ENCODE peak calls at places on chromosomes 13 and 19, in eight cellular contexts. F, X, M, L, P, S, W and O are unnamed samples.

GRCh38 chr13:46124967-46125933 is 20.4 kb upstream of the CPB2 start:
- DNase-seq in X (no peak), W (no peak), P (no peak), F (no peak), L (no peak), S (no peak), M (no peak), O (no peak)

GRCh38 chr19:34475026-34475974 is 6.3 kb upstream of the WTIP start:
- DNase-seq in W (no peak), M (no peak), S (no peak), F (peak; percentile 5), L (no peak), P (no peak), X (no peak), O (peak; percentile 48)

GRCh38 chr19:50239916-50240585 is 36.6 kb downstream of the MYH14 start:
- DNase-seq in X (no peak), M (no peak), L (no peak), P (no peak), F (no peak), S (no peak), W (no peak), O (no peak)

GRCh38 chr19:36528921-36529518 is 949 bp upstream of the ZNF260 start:
- DNase-seq in M (no peak), W (no peak), S (no peak), F (no peak), L (no peak), P (no peak), X (no peak), O (no peak)

GRCh38 chr19:52520013-52520412 is 7.5 kb upstream of the ZNF808 start:
- DNase-seq in L (no peak), W (no peak), F (no peak), S (no peak), X (no peak), P (no peak), M (no peak), O (no peak)

GRCh38 chr19:11658954-11659353 is 61.7 kb downstream of the ZNF627 start:
- DNase-seq in W (no peak), S (no peak), M (no peak), L (no peak), P (no peak), F (no peak), X (peak; percentile 27), O (no peak)

GRCh38 chr19:7856679-7857663 is 17.2 kb downstream of the PRR36 start:
- DNase-seq in M (no peak), P (no peak), W (no peak), L (no peak), S (no peak), F (no peak), X (no peak), O (no peak)

GRCh38 chr13:31945202-31945978 is 86.2 kb upstream of the FRY start:
- DNase-seq in W (no peak), F (no peak), M (peak; percentile 63), L (peak; percentile 71), P (peak; percentile 78), X (peak; percentile 27), S (peak; percentile 73), O (peak; percentile 94)

GRCh38 chr13:103351035-103351828 is 285.0 kb upstream of the SLC10A2 start:
- DNase-seq in F (no peak), L (no peak), W (no peak), M (no peak), X (peak; percentile 10), P (no peak), S (no peak), O (no peak)

GRCh38 chr19:50333737-50334617 is 4.8 kb upstream of the KCNC3 start:
- DNase-seq in W (no peak), M (peak; percentile 36), F (peak; percentile 21), X (peak; percentile 84), L (peak; percentile 74), P (peak; percentile 81), S (peak; percentile 89), O (peak; percentile 92)

GRCh38 chr19:11555246-11555645 is 3.8 kb downstream of the ELOF1 start:
- DNase-seq in F (no peak), X (no peak), L (no peak), S (no peak), P (no peak), M (no peak), W (no peak), O (no peak)

GRCh38 chr13:21348771-21349170 is 110.3 kb downstream of the ZDHHC20 start:
- DNase-seq in L (no peak), W (no peak), F (no peak), X (no peak), M (no peak), S (no peak), P (no peak), O (no peak)

GRCh38 chr13:30113983-30114491 is 193.3 kb downstream of the KATNAL1 start:
- DNase-seq in M (peak; percentile 28), P (no peak), X (peak; percentile 44), S (peak; percentile 50), W (no peak), F (no peak), L (no peak), O (no peak)

GRCh38 chr13:32878172-32878571 is 138.1 kb upstream of the KL start:
- DNase-seq in L (no peak), W (no peak), M (no peak), X (no peak), P (no peak), S (no peak), F (no peak), O (no peak)

GRCh38 chr13:44355643-44356042 is 18.0 kb upstream of the SERP2 start:
- DNase-seq in L (no peak), W (no peak), M (no peak), S (no peak), F (no peak), P (no peak), X (no peak), O (no peak)

GRCh38 chr13:33355470-33355869 is 69.9 kb upstream of the STARD13 start:
- DNase-seq in L (no peak), M (peak; percentile 50), P (no peak), S (no peak), F (no peak), W (no peak), X (no peak), O (no peak)

GRCh38 chr13:101307181-101307701 is 109.1 kb downstream of the NALCN start:
- DNase-seq in M (no peak), P (no peak), S (no peak), F (no peak), X (no peak), W (no peak), L (no peak), O (no peak)

DNA sequence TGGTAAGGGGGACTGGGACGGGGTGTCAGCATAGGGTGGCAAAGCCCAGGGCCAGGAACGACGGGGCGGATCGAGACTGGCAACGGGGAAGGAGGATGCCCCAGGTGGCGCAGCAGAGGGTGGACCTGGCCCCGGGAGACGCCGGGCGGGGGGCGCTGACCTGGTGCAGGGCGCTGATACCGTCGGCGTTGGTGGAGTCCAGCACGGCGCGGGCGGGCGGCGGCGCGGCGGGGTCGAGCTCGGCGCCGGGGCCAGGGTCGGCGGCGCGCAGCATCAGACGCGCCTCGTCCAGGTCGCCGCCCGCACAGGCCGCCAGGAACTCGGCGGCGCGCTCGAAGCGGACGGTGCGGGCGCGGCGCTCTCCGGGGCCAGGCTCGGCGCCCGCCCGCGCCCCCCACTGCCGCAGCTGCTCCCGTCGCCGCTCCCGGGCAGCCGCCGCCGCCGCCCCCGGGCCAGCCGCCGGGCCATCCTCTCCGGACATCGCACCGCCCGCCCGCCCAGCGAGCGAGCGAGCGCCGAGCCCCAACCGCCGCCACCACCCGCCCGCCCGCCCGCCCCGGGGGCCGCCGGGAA is 288 bp downstream of the PPP1R12C start:
- DNase-seq in M (no peak), F (peak; percentile 37), L (no peak), S (no peak), P (peak; percentile 52), X (peak; percentile 32), W (no peak), O (peak; percentile 89)
- TF ChIP-seq POLR2A in M (peak; percentile 40), F (no peak), L (no peak), S (peak; percentile 30), P (peak; percentile 1), X (no peak), W (no peak), O (no peak)

GRCh38 chr19:40798223-40798996 is 581 bp upstream of the EGLN2 start:
- DNase-seq in M (peak; percentile 100), P (peak; percentile 100), S (peak; percentile 100), L (peak; percentile 100), X (peak; percentile 100), F (peak; percentile 100), W (peak; percentile 99), O (peak; percentile 100)
- TF ChIP-seq CTCF in M (peak; percentile 66), P (peak; percentile 28), S (peak; percentile 16), L (peak; percentile 67), X (peak; percentile 51), F (peak; percentile 78), W (peak; percentile 47), O (peak; percentile 15)

GRCh38 chr19:45863335-45863839 is 440 bp upstream of the SYMPK start:
- DNase-seq in M (no peak), S (no peak), X (peak; percentile 26), F (no peak), P (no peak), L (no peak), W (no peak), O (no peak)

GRCh38 chr19:45863840-45864628 is at the start of gene FOXA3:
- DNase-seq in M (no peak), L (no peak), F (no peak), X (peak; percentile 85), W (no peak), P (peak; percentile 81), S (peak; percentile 78), O (no peak)

GRCh38 chr19:45864629-45865082 is 530 bp downstream of the FOXA3 start:
- DNase-seq in W (no peak), L (no peak), P (no peak), S (no peak), M (no peak), F (no peak), X (no peak), O (no peak)

GRCh38 chr19:45862271-45862563 is 730 bp downstream of the SYMPK start:
- DNase-seq in X (peak; percentile 66), S (no peak), W (no peak), L (no peak), F (no peak), P (no peak), M (no peak), O (no peak)

DNA sequence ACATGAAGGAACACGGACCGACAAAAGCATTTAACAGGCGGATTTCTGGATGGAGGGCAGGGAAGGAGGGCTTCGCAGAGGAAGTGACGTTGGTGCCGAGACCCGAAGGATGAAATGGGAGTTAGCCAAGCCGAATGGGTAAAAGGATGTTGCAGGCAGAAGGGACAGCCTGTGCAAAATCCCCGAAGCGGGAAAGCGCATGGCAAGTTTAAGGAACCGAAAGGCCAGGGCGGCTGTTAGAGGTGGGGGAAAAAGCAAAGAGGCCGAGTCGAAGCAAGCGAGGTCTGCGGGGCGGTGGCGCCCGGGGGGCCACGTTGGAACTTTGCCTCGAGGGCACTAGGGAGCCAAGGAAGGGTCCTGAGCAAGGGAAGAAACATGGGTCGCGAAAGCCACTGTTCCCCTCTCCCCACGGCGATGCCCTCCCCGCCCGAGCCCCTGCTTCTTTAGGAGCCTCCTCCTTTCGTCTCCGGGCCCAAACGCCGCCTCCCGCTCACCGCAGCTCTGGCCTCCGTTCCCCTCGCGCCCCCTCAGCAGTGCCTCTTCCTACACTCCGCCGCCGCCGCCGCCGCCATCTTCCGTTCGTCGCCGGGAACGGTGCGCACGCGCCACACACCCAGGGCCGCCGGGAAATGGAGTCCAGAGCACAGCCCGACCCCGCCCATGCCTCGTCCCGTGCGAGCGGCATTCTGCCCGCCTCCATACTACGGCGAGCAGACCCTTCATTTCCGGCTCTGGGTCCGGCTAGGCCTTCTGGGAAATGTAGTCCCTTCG is at the start of gene SYMPK:
- DNase-seq in W (peak; percentile 96), L (peak; percentile 99), X (peak; percentile 99), F (peak; percentile 98), P (peak; percentile 99), S (peak; percentile 99), M (peak; percentile 98), O (peak; percentile 99)
- TF ChIP-seq POLR2A in W (peak; percentile 52), L (peak; percentile 76), X (peak; percentile 68), F (peak; percentile 51), P (peak; percentile 58), S (no peak), M (peak; percentile 83), O (no peak)

GRCh38 chr19:30272554-30272953 is 99.6 kb upstream of the ZNF536 start:
- DNase-seq in X (no peak), W (no peak), P (no peak), M (no peak), F (no peak), S (no peak), L (no peak), O (no peak)
- TF ChIP-seq CTCF in X (no peak), W (no peak), P (no peak), M (no peak), F (no peak), S (no peak), L (no peak), O (no peak)